ENCODE peak calls at places on chromosomes 11 and 22, in ten cellular contexts. B is mammary epithelial cell, U is cardiac muscle cell, Z is OCI-LY7, R is breast epithelium, M is lower lobe of right lung, N is fibroblast of pulmonary artery, T is esophagus muscularis mucosa, Q is fibroblast of lung, G is astrocyte. L is an unnamed sample.

GRCh38 chr11:2202900-2203439 is 31.4 kb upstream of the TH start:
- DNase-seq in M (no peak), B (no peak), Z (no peak), T (no peak), G (no peak), R (no peak), N (no peak), Q (no peak), U (no peak), L (no peak)

GRCh38 chr11:2885017-2885675 is 429 bp downstream of the CDKN1C start:
- DNase-seq in B (no peak), M (peak; percentile 75), G (no peak), R (peak; percentile 69), U (peak; percentile 66), Q (peak; percentile 47), N (peak; percentile 50), T (no peak), Z (no peak), L (peak; percentile 36)

GRCh38 chr11:5420993-5421392 is 918 bp upstream of the OR51Q1 start:
- DNase-seq in R (no peak), T (no peak), B (no peak), M (no peak), Z (no peak), U (no peak), Q (no peak), G (no peak), N (no peak), L (no peak)

GRCh38 chr22:41286639-41287091 is 678 bp upstream of the RANGAP1 start:
- DNase-seq in N (peak; percentile 45), G (no peak), M (no peak), Q (peak; percentile 26), Z (peak; percentile 86), B (no peak), R (no peak), U (peak; percentile 33), T (no peak), L (peak; percentile 45)

GRCh38 chr11:74449369-74449931 is 17.9 kb downstream of the KCNE3 start:
- DNase-seq in M (no peak), G (peak; percentile 58), R (no peak), Q (peak; percentile 66), U (peak; percentile 90), B (peak; percentile 60), Z (peak; percentile 78), T (no peak), N (peak; percentile 91), L (peak; percentile 88)

GRCh38 chr11:108224366-108224765 is 1.5 kb downstream of the ATM start:
- DNase-seq in R (no peak), U (no peak), Z (peak; percentile 44), B (no peak), Q (no peak), T (no peak), N (no peak), G (no peak), M (no peak), L (no peak)

GRCh38 chr11:10866893-10867331 is 9.1 kb upstream of the ZBED5 start:
- DNase-seq in Z (no peak), G (peak; percentile 93), N (peak; percentile 51), B (no peak), Q (peak; percentile 94), R (no peak), M (no peak), T (no peak), U (peak; percentile 69), L (peak; percentile 80)

GRCh38 chr11:65150513-65151271 is 16.4 kb upstream of the SYVN1 start:
- DNase-seq in T (peak; percentile 93), B (peak; percentile 93), M (peak; percentile 92), U (peak; percentile 63), R (peak; percentile 97), N (peak; percentile 71), Q (peak; percentile 87), Z (no peak), G (peak; percentile 82), L (peak; percentile 71)

GRCh38 chr22:22425366-22425765 is 83.2 kb downstream of the ZNF280B start:
- DNase-seq in B (no peak), N (no peak), U (no peak), T (no peak), Q (no peak), Z (peak; percentile 49), R (no peak), G (no peak), M (no peak), L (no peak)

GRCh38 chr11:130847517-130847916 is 68.8 kb downstream of the SNX19 start:
- DNase-seq in B (peak; percentile 99), R (no peak), U (peak; percentile 66), N (peak; percentile 75), Z (no peak), M (no peak), Q (peak; percentile 97), T (no peak), G (peak; percentile 95), L (peak; percentile 79)

GRCh38 chr22:45565171-45565570 is 62.5 kb downstream of the FBLN1 start:
- DNase-seq in R (no peak), G (no peak), M (no peak), N (no peak), U (no peak), B (no peak), Q (no peak), Z (no peak), T (no peak), L (no peak)

GRCh38 chr11:1647901-1648721 is 18.5 kb downstream of the KRTAP5-5 start:
- DNase-seq in R (no peak), Z (no peak), Q (no peak), B (no peak), G (no peak), U (no peak), T (no peak), M (no peak), N (no peak), L (no peak)

GRCh38 chr11:83641511-83641910 is 355.3 kb upstream of the CCDC90B start:
- DNase-seq in U (peak; percentile 16), T (no peak), Z (no peak), Q (peak; percentile 9), R (no peak), B (no peak), G (no peak), N (peak; percentile 11), M (no peak), L (peak; percentile 85)

GRCh38 chr11:35750981-35751663 is 88.5 kb downstream of the TRIM44 start:
- DNase-seq in U (no peak), Q (no peak), B (peak; percentile 4), Z (no peak), G (no peak), M (no peak), R (no peak), T (no peak), N (no peak), L (peak; percentile 13)
- H3K4me3 ChIP-seq in U (no peak overlapping the region), Q (no peak overlapping the region), B (no peak overlapping the region), Z (no peak overlapping the region), G (no peak overlapping the region), M (no peak overlapping the region), R (no peak overlapping the region), T (no peak overlapping the region), N (no peak overlapping the region), L (no peak overlapping the region)

DNA sequence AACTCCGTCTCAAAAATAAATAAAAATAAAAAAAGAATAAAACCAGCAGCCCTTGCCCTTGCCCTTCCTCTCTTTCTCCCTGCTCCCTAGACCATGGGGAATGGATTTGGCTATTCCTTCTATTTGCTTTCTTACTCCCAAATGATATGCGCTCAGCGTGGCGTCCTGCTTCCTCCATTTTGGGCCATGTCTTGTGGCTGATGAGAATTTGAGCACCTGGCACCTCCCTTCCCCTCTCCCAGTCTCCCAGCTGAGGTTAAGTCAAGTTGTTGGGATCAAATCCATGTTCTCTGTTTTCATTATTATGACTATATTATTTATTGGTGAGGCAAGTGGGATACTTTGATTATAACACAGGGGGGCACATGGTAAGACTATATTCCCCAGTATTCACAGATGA is 10.8 kb upstream of the CTTN start:
- DNase-seq in B (no peak), G (no peak), Z (no peak), U (no peak), N (no peak), T (no peak), Q (no peak), M (no peak), R (no peak), L (no peak)
- TF ChIP-seq CTCF in B (no peak), G (no peak), Z (no peak), U (no peak), N (no peak), T (no peak), Q (no peak), M (no peak), R (no peak), L (no peak)

DNA sequence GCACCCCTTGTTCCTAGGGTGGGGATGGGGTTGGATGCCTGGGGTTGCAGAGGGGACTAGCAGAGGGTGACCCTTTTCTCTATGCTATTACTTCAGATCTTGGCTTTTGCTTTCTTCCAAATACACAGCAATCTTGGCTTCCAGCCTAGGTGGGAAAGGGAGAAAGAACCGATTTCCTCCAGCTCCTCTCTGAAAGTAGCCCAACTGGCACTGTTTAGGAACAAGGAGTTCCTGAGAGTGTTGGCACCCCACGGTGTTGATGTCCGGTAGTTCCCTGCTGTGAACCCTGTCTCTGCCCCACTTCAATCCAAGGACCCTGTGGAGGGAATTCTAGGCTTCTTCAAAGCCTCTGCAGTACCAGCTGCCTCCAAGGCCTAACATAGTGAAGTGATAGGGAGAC is 1.1 kb upstream of the SLC3A2 start:
- DNase-seq in G (no peak), T (no peak), B (no peak), N (peak; percentile 49), M (no peak), Z (no peak), U (peak; percentile 65), R (peak; percentile 82), Q (no peak), L (peak; percentile 58)
- H3K4me3 ChIP-seq in G (peak overlapping the region; percentile 81), T (peak overlapping the region; percentile 100), B (no peak overlapping the region), N (peak overlapping the region; percentile 74), M (peak overlapping the region; percentile 93), Z (peak overlapping the region; percentile 73), U (no peak overlapping the region), R (peak overlapping the region; percentile 99), Q (peak overlapping the region; percentile 99), L (peak overlapping the region; percentile 99)

GRCh38 chr11:86535773-86536172 is 136.6 kb downstream of the ME3 start:
- DNase-seq in G (no peak), U (no peak), Z (no peak), N (no peak), Q (no peak), B (no peak), T (no peak), R (no peak), M (no peak), L (no peak)

GRCh38 chr11:86538223-86538548 is 134.2 kb downstream of the ME3 start:
- DNase-seq in Z (no peak), B (no peak), G (no peak), T (no peak), M (no peak), Q (no peak), U (no peak), N (no peak), R (no peak), L (no peak)

DNA sequence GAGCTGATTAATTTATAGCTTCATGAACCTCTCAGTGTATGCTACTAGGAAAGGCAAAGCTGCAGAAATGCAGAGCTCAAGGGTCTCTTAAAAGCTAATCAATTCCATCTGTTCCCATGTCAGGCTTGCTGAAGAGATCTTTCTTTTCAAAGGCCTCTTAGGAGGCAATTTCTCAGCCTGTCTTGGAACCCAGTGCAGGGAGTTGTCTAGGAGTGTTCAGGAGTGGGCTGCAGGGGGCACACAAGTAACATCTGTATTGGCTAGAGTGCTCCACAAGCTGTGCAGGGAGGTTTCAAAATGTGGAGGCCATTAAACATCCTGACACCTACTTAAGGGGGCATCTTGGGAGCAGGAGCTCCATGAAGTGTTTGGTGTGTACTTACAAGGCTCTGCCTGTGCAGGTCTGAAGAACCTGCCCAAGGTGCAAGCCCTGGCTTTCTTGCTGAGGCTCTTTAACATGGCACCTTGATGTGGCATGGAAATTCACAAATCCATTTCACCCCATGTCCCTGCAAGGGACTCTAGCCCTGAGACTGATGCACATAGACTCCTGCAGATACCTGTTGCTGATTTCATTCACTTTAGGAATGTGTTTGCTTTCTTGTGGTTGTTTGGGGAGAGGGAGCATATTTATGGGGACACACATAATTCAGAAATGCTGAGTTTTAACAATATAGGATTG is 134.7 kb downstream of the ME3 start:
- DNase-seq in Z (no peak), B (no peak), Q (no peak), G (no peak), T (no peak), N (peak; percentile 52), M (no peak), U (peak; percentile 49), R (no peak), L (peak; percentile 20)
- TF ChIP-seq CTCF in Z (no peak), B (peak; percentile 11), Q (peak; percentile 20), G (no peak), T (no peak), N (peak; percentile 39), M (no peak), U (peak; percentile 39), R (no peak), L (peak; percentile 16)

L was measured in fibroblast of the aortic adventitia.